ENCODE peak calls at places on chromosomes 16 and 17, in eight cellular contexts. Q is PC-3; P is endothelial cell; R is coronary artery; L is stimulated activated CD4-positive, alpha-beta T cell treated with anti-CD3 and anti-CD28 coated beads, Interleukin-1b, Interleukin-23, amount 100 ng/mL, for 24 hours; I is activated CD4-positive, alpha-beta memory T cell treated with anti-CD3 and anti-CD28 coated beads for 36 hours; H is T-helper 2 cell; U is SK-MEL-5. B is an unnamed sample.

GRCh38 chr17:42116705-42117396 is 4.3 kb downstream of the KAT2A start:
- DNase-seq in Q (no peak), P (peak; percentile 81), R (no peak), L (peak; percentile 60), I (peak; percentile 90), H (peak; percentile 51), U (peak; percentile 88), B (peak; percentile 81)

GRCh38 chr17:6454495-6455320 is 10.5 kb downstream of the PIMREG start:
- DNase-seq in Q (no peak), P (no peak), R (no peak), L (no peak), I (no peak), H (no peak), U (no peak), B (no peak)

GRCh38 chr16:67116388-67117311 is 6.9 kb downstream of the PHAF1 start:
- DNase-seq in Q (no peak), P (no peak), R (no peak), L (no peak), I (no peak), H (no peak), U (peak; percentile 33), B (no peak)

GRCh38 chr16:64933890-64934289 is 188.0 kb downstream of the CDH11 start:
- DNase-seq in Q (no peak), P (no peak), R (no peak), L (no peak), I (no peak), H (no peak), U (no peak), B (no peak)

GRCh38 chr17:37064166-37064565 is 115.4 kb downstream of the AATF start:
- DNase-seq in Q (no peak), P (no peak), R (no peak), L (no peak), I (no peak), H (no peak), U (no peak), B (no peak)

GRCh38 chr17:53607475-53607874 is 215.3 kb upstream of the KIF2B start:
- DNase-seq in Q (no peak), P (no peak), R (no peak), L (no peak), I (no peak), H (no peak), U (no peak), B (no peak)

GRCh38 chr16:73047221-73047535 is 750 bp downstream of the ZFHX3 start:
- DNase-seq in Q (no peak), P (no peak), R (no peak), L (no peak), I (no peak), H (no peak), U (no peak), B (no peak)

GRCh38 chr16:8620535-8620934 is 963 bp upstream of the METTL22 start:
- DNase-seq in Q (no peak), P (no peak), R (no peak), L (no peak), I (peak; percentile 13), H (no peak), U (no peak), B (no peak)

GRCh38 chr16:76278976-76279375 is 1.8 kb downstream of the CNTNAP4 start:
- DNase-seq in Q (peak; percentile 20), P (no peak), R (no peak), L (no peak), I (no peak), H (no peak), U (peak; percentile 74), B (no peak)

GRCh38 chr17:80512233-80512632 is 32.4 kb upstream of the RPTOR start:
- DNase-seq in Q (peak; percentile 73), P (no peak), R (no peak), L (no peak), I (no peak), H (no peak), U (no peak), B (no peak)

GRCh38 chr16:9053006-9053601 is 38.3 kb upstream of the HAPSTR1 start:
- DNase-seq in Q (peak; percentile 32), P (peak; percentile 76), R (peak; percentile 73), L (no peak), I (peak; percentile 46), H (no peak), U (peak; percentile 94), B (no peak)

GRCh38 chr17:63436523-63437110 is 9.5 kb downstream of the CYB561 start:
- DNase-seq in Q (no peak), P (no peak), R (no peak), L (no peak), I (no peak), H (no peak), U (peak; percentile 35), B (no peak)

GRCh38 chr17:10276436-10276835 is 78.0 kb upstream of the GAS7 start:
- DNase-seq in Q (no peak), P (no peak), R (no peak), L (no peak), I (no peak), H (no peak), U (no peak), B (no peak)

GRCh38 chr16:3401719-3402397 is 843 bp downstream of the ZNF174 start:
- DNase-seq in Q (peak; percentile 7), P (peak; percentile 6), R (no peak), L (no peak), I (peak; percentile 17), H (no peak), U (peak; percentile 11), B (no peak)

GRCh38 chr16:82846806-82847205 is 220.0 kb downstream of the CDH13 start:
- DNase-seq in Q (no peak), P (no peak), R (no peak), L (no peak), I (no peak), H (no peak), U (no peak), B (no peak)

GRCh38 chr16:51404386-51404785 is 253.3 kb upstream of the SALL1 start:
- DNase-seq in Q (no peak), P (no peak), R (no peak), L (no peak), I (no peak), H (no peak), U (no peak), B (no peak)

GRCh38 chr17:38980455-38981217 is 13.4 kb upstream of the FBXO47 start:
- DNase-seq in Q (no peak), P (no peak), R (no peak), L (no peak), I (no peak), H (no peak), U (no peak), B (no peak)

GRCh38 chr17:49699967-49700575 is 7.7 kb downstream of the SLC35B1 start:
- DNase-seq in Q (no peak), P (no peak), R (no peak), L (no peak), I (no peak), H (no peak), U (no peak), B (no peak)

GRCh38 chr16:17408955-17409441 is 61.8 kb downstream of the XYLT1 start:
- DNase-seq in Q (no peak), P (no peak), R (no peak), L (no peak), I (no peak), H (no peak), U (no peak), B (no peak)

GRCh38 chr17:73304971-73305786 is 6.6 kb downstream of the CDC42EP4 start:
- DNase-seq in Q (peak; percentile 84), P (peak; percentile 47), R (peak; percentile 90), L (no peak), I (no peak), H (no peak), U (peak; percentile 62), B (no peak)